ENCODE peak calls at places on chromosomes 4 and X, in five cellular contexts. Y is adipocyte; Q is stomach; D is CD4-positive, alpha-beta memory T cell; S is GM23248. J is an unnamed sample. For H3K36me3, the result is how much of the 10 kb centered on the place peaks cover.

GRCh38 chr4:75708218-75708691 is 16.1 kb upstream of the USO1 start:
- DNase-seq in Y (no peak), Q (no peak), D (peak), S (no peak), J (no peak)

GRCh38 chrX:22134681-22135080 is 102.6 kb downstream of the PHEX start:
- DNase-seq in Y (peak), Q (no peak), D (no peak), S (peak), J (peak)

GRCh38 chr4:151641167-151641566 is 119.6 kb downstream of the GATB start:
- DNase-seq in Y (peak), Q (no peak), D (no peak), S (peak), J (no peak)

GRCh38 chr4:173511787-173512361 is 18.2 kb downstream of the HAND2 start:
- DNase-seq in Y (no peak), Q (no peak), D (no peak), S (no peak), J (no peak)

GRCh38 chr4:105240037-105240436 is 93.4 kb downstream of the TET2 start:
- DNase-seq in Y (no peak), Q (no peak), D (no peak), S (no peak), J (no peak)

GRCh38 chr4:111773858-111774257 is 371.4 kb upstream of the FAM241A start:
- DNase-seq in Y (peak), Q (no peak), D (no peak), S (peak), J (no peak)

GRCh38 chr4:169164669-169165415 is 105.9 kb downstream of the SH3RF1 start:
- DNase-seq in Y (peak), Q (no peak), D (no peak), S (peak), J (no peak)

GRCh38 chr4:86358176-86358701 is 1.6 kb downstream of the MAPK10 start:
- DNase-seq in Y (peak), Q (no peak), D (no peak), S (no peak), J (no peak)

GRCh38 chr4:74632634-74633033 is 161.7 kb downstream of the BTC start:
- DNase-seq in Y (peak), Q (peak), D (peak), S (peak), J (peak)

GRCh38 chr4:34731045-34731444 is 1513.3 kb downstream of the ARAP2 start:
- DNase-seq in Y (no peak), Q (no peak), D (no peak), S (no peak), J (no peak)

GRCh38 chr4:123821861-123822260 is 425.3 kb downstream of the SPRY1 start:
- DNase-seq in Y (peak), Q (no peak), D (no peak), S (no peak), J (no peak)

GRCh38 chr4:42881262-42881661 is 11.3 kb upstream of the GRXCR1 start:
- DNase-seq in Y (no peak), Q (no peak), D (no peak), S (no peak), J (no peak)

GRCh38 chr4:137443031-137443800 is 89.1 kb downstream of the PCDH18 start:
- DNase-seq in Y (no peak), Q (no peak), D (no peak), S (no peak), J (no peak)

GRCh38 chrX:41823402-41823801 is 99.4 kb downstream of the GPR82 start:
- DNase-seq in Y (no peak), Q (no peak), D (no peak), S (peak), J (no peak)

GRCh38 chrX:17453791-17454190 is 78.8 kb downstream of the NHS start:
- DNase-seq in Y (no peak), Q (no peak), D (no peak), S (no peak), J (no peak)

GRCh38 chrX:37371578-37371981 is 22.4 kb downstream of the PRRG1 start:
- DNase-seq in Y (peak), Q (no peak), D (no peak), S (peak), J (no peak)

GRCh38 chrX:140163376-140164159 is 198.2 kb upstream of the CXorf66 start:
- DNase-seq in Y (no peak), Q (no peak), D (no peak), S (peak), J (no peak)

GRCh38 chrX:30863969-30864368 is 25.1 kb downstream of the TAB3 start:
- DNase-seq in Y (no peak), Q (no peak), D (no peak), S (no peak), J (no peak)

GRCh38 chr4:113064244-113064643 is 14.8 kb downstream of the ANK2 start:
- DNase-seq in Y (no peak), Q (no peak), D (no peak), S (no peak), J (no peak)

GRCh38 chr4:55407119-55407518 is 11.4 kb downstream of the TMEM165 start:
- DNase-seq in Y (no peak), Q (no peak), D (no peak), S (peak), J (no peak)

GRCh38 chr4:55410431-55410830 is 14.7 kb downstream of the TMEM165 start:
- DNase-seq in Y (no peak), Q (no peak), D (no peak), S (no peak), J (no peak)

GRCh38 chr4:55409468-55410171 is 13.9 kb downstream of the TMEM165 start:
- DNase-seq in Y (peak), Q (no peak), D (no peak), S (peak), J (no peak)

GRCh38 chr4:55407764-55408163 is 12.0 kb downstream of the TMEM165 start:
- DNase-seq in Y (no peak), Q (no peak), D (no peak), S (no peak), J (no peak)

GRCh38 chr4:55411621-55412020 is 15.9 kb downstream of the TMEM165 start:
- DNase-seq in Y (no peak), Q (no peak), D (no peak), S (peak), J (no peak)
- H3K36me3 ChIP-seq in Y (half or more), Q (half or more), D (under half), S (under half), J (under half)

GRCh38 chr4:185398618-185399017 is 2.0 kb downstream of the ANKRD37 start:
- DNase-seq in Y (no peak), Q (no peak), D (no peak), S (no peak), J (no peak)
- H3K4me3 ChIP-seq in Y (no peak), Q (no peak), D (no peak), S (no peak), J (no peak)

DNA sequence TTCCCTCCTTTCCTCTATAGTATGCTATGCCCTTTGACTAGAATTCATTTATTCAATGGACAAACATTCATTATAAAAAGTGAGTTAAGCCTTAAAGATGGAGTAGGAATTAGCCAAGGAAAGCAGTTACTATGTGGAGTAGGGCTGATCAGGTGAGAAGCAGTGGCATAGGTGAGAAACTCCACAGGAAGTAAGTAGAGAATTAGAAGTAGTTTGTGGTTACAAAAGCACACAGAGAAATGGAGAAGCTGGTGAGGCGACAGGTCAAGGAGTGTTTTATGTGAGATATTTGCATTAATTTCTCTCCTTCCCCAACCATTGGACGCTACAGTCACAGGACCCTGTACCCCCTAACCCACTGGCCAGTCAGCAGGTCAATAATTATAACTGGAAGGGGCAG is 30.6 kb downstream of the SETD7 start:
- DNase-seq in Y (no peak), Q (no peak), D (no peak), S (no peak), J (no peak)
- H3K36me3 ChIP-seq in Y (half or more), Q (half or more), D (under half), S (half or more), J (under half)

DNA sequence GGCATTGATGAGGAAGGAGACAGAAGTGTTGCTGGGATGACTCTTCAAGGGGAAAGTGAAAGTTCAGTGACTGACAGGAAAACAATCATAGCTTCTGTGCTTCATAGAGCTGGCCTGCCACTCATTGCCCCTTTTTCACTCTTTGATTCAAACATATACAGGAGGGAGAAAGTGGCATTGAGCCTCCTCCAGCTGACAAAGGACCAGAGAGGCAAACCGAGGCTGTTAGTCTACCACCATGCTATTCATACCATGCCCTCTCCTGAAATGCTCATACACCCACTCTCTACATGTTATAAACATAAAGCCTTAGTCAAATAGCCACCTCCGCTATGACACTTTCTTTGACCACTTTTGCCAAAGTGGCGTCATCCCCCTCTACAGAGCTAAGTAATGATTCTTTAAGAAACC is 79.2 kb upstream of the ATOH1 start:
- DNase-seq in Y (no peak), Q (no peak), D (no peak), S (no peak), J (no peak)
- H3K4me3 ChIP-seq in Y (no peak), Q (no peak), D (no peak), S (no peak), J (no peak)

GRCh38 chr4:3322059-3322550 is 29.3 kb downstream of the RGS12 start:
- DNase-seq in Y (no peak), Q (peak), D (no peak), S (peak), J (no peak)
- H3K36me3 ChIP-seq in Y (under half), Q (under half), D (under half), S (under half), J (under half)

GRCh38 chr4:171993247-171993646 is 180.0 kb downstream of the GALNTL6 start:
- DNase-seq in Y (no peak), Q (no peak), D (no peak), S (no peak), J (no peak)
- H3K4me3 ChIP-seq in Y (no peak), Q (no peak), D (no peak), S (no peak), J (no peak)

GRCh38 chr4:94595013-94595412 is 143.3 kb downstream of the PDLIM5 start:
- DNase-seq in Y (no peak), Q (no peak), D (no peak), S (no peak), J (no peak)
- H3K36me3 ChIP-seq in Y (under half), Q (under half), D (under half), S (under half), J (under half)

GRCh38 chr4:6781561-6781960 is 966 bp upstream of the KIAA0232 start:
- DNase-seq in Y (no peak), Q (no peak), D (no peak), S (no peak), J (no peak)
- H3K4me3 ChIP-seq in Y (peak), Q (peak), D (peak), S (peak), J (no peak)